ENCODE peak calls at places on chromosomes 1 and 21, in four cellular contexts. T is HepG2, S is mammary epithelial cell, B is osteoblast. Y is an unnamed sample. For H3K4me1 and H3K9me3, the result is how much of the 10 kb centered on the place peaks cover.

GRCh38 chr1:159171254-159171687 is at the start of gene CADM3:
- DNase-seq in S (no peak), T (no peak), B (peak), Y (no peak)

GRCh38 chr1:46181343-46182260 is 5.3 kb upstream of the P3R3URF start:
- DNase-seq in T (no peak), B (peak), S (peak), Y (no peak)

GRCh38 chr21:45453308-45453950 is 48.5 kb downstream of the COL18A1 start:
- DNase-seq in T (no peak), S (no peak), B (peak), Y (no peak)

GRCh38 chr1:147641695-147642592 is 28.4 kb downstream of the ACP6 start:
- DNase-seq in T (peak), S (peak), B (no peak), Y (peak)

GRCh38 chr21:26555554-26555953 is 17.5 kb downstream of the CYYR1 start:
- DNase-seq in B (no peak), T (no peak), S (no peak), Y (no peak)

GRCh38 chr1:208437416-208437815 is 193.2 kb upstream of the PLXNA2 start:
- DNase-seq in B (no peak), S (peak), T (no peak), Y (no peak)

GRCh38 chr1:97499667-97500066 is 421.2 kb downstream of the DPYD start:
- DNase-seq in T (no peak), S (no peak), B (no peak), Y (no peak)

GRCh38 chr1:246428542-246429308 is 78.4 kb downstream of the SMYD3 start:
- DNase-seq in T (no peak), S (peak), B (peak), Y (no peak)

GRCh38 chr1:72724951-72725863 is 442.9 kb upstream of the NEGR1 start:
- DNase-seq in T (no peak), S (no peak), B (peak), Y (no peak)

GRCh38 chr1:50295553-50295952 is 127.7 kb downstream of the DMRTA2 start:
- DNase-seq in S (no peak), T (no peak), B (no peak), Y (no peak)

GRCh38 chr1:16720403-16721223 is 19.7 kb upstream of the RNU1-4 start:
- DNase-seq in B (peak), S (peak), T (no peak), Y (peak)

GRCh38 chr21:43734131-43734634 is 15.3 kb downstream of the PDXK start:
- DNase-seq in T (no peak), S (no peak), B (peak), Y (no peak)

GRCh38 chr1:231200417-231201031 is 38.7 kb downstream of the TRIM67 start:
- DNase-seq in B (peak), S (peak), T (no peak), Y (no peak)

GRCh38 chr1:45490623-45491463 is at the start of gene TESK2:
- DNase-seq in B (peak), T (peak), S (peak), Y (peak)

GRCh38 chr1:161743231-161743630 is 6.4 kb upstream of the DUSP12 start:
- DNase-seq in B (no peak), S (no peak), T (no peak), Y (no peak)

GRCh38 chr1:84835169-84835568 is 57.8 kb downstream of the LPAR3 start:
- DNase-seq in T (no peak), S (peak), B (no peak), Y (no peak)

GRCh38 chr1:201072922-201073321 is 39.3 kb downstream of the CACNA1S start:
- DNase-seq in T (no peak), S (no peak), B (no peak), Y (no peak)

GRCh38 chr1:184020855-184021254 is 16.7 kb downstream of the COLGALT2 start:
- DNase-seq in T (no peak), B (no peak), S (no peak), Y (no peak)

GRCh38 chr21:46633561-46633960 is 1.9 kb upstream of the PRMT2 start:
- DNase-seq in T (no peak), B (no peak), S (no peak), Y (no peak)

GRCh38 chr1:193916452-193916851 is 730.0 kb upstream of the B3GALT2 start:
- DNase-seq in S (no peak), B (no peak), T (no peak), Y (no peak)

GRCh38 chr1:156703741-156704140 is 1.6 kb downstream of the CRABP2 start:
- DNase-seq in T (no peak), B (no peak), S (no peak), Y (no peak)

GRCh38 chr1:21913258-21913657 is 23.9 kb downstream of the HSPG2 start:
- DNase-seq in B (peak), S (no peak), T (no peak), Y (no peak)

GRCh38 chr1:62676606-62677356 is 11.4 kb downstream of the DOCK7 start:
- DNase-seq in T (no peak), B (no peak), S (no peak), Y (no peak)

GRCh38 chr1:230274254-230274653 is 151.9 kb downstream of the PGBD5 start:
- DNase-seq in S (no peak), B (no peak), T (no peak), Y (no peak)

GRCh38 chr1:200139661-200140250 is 112.2 kb downstream of the NR5A2 start:
- DNase-seq in S (peak), B (peak), T (peak), Y (peak)

GRCh38 chr1:59596432-59596831 is 218.3 kb upstream of the HOOK1 start:
- DNase-seq in B (peak), T (no peak), S (peak), Y (no peak)

GRCh38 chr1:172724746-172725613 is 66.1 kb downstream of the FASLG start:
- DNase-seq in S (no peak), T (no peak), B (no peak), Y (no peak)

GRCh38 chr1:78114034-78114956 is 68.5 kb downstream of the GIPC2 start:
- DNase-seq in T (peak), B (peak), S (peak), Y (peak)

GRCh38 chr1:27632387-27633297 is 2.3 kb downstream of the FGR start:
- DNase-seq in S (no peak), B (peak), T (no peak), Y (peak)

GRCh38 chr1:58814251-58815068 is 30.6 kb upstream of the JUN start:
- DNase-seq in T (no peak), S (peak), B (no peak), Y (no peak)

GRCh38 chr1:26019641-26020315 is 1.8 kb upstream of the EXTL1 start:
- DNase-seq in T (no peak), S (peak), B (peak), Y (no peak)

GRCh38 chr21:41124626-41125240 is 43.2 kb upstream of the BACE2 start:
- DNase-seq in B (peak), S (peak), T (no peak), Y (no peak)

GRCh38 chr1:99590578-99591209 is 55.2 kb upstream of the PALMD start:
- DNase-seq in T (no peak), B (peak), S (peak), Y (no peak)

GRCh38 chr1:6984533-6984932 is 199.3 kb downstream of the CAMTA1 start:
- DNase-seq in S (no peak), B (no peak), T (no peak), Y (no peak)

GRCh38 chr1:219710529-219711194 is 97.8 kb upstream of the ZC3H11B start:
- DNase-seq in S (peak), B (peak), T (no peak), Y (no peak)

GRCh38 chr1:105793541-105794146 is 1262.8 kb upstream of the PRMT6 start:
- DNase-seq in T (peak), B (peak), S (peak), Y (peak)

GRCh38 chr1:28921286-28921869 is 7.0 kb downstream of the EPB41 start:
- DNase-seq in T (no peak), B (no peak), S (no peak), Y (no peak)

GRCh38 chr1:29398431-29398830 is 162.1 kb downstream of the PTPRU start:
- DNase-seq in B (no peak), S (peak), T (no peak), Y (no peak)

GRCh38 chr1:57336793-57337192 is 87.1 kb downstream of the DAB1 start:
- DNase-seq in T (no peak), S (no peak), B (no peak), Y (no peak)

GRCh38 chr21:26794597-26795397 is 50.4 kb downstream of the ADAMTS1 start:
- DNase-seq in S (no peak), T (no peak), B (no peak), Y (no peak)

DNA sequence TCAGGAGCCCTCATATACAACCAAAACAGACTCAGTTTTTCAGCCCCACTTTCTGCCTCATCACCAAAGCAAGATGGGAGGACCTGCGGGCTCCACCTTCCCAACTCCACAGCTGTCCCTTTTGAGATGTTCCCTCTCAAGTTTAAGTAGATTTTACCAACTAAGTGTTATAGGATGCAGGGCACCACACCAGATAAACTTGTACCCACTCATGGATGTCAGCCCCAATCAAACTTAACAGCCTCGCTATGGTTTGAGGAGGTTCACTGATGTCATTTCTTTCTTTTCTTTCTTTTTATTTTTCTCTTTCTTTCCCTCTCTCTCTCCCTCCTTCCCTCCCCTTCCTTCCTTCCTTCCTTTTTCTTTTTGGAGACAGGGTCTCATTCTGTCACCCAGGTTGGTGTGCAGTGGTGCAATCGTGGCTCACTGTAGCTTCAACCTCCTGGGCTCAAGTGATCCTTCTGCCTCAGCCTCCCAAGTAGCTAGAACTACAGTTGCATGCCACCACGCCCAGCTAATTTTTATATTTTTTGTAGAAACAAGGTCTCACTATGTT is 13.4 kb downstream of the CD58 start:
- DNase-seq in S (no peak), T (no peak), B (no peak), Y (no peak)
- H3K4me1 ChIP-seq in S (under half), T (under half), B (under half), Y (under half)

GRCh38 chr1:118987431-118988185 is 535 bp downstream of the TBX15 start:
- DNase-seq in S (no peak), T (no peak), B (peak), Y (no peak)
- H3K9me3 ChIP-seq in S (under half), T (under half), B (under half), Y (under half)

GRCh38 chr1:243254927-243255790 is at the start of gene CEP170:
- DNase-seq in T (peak), S (peak), B (peak), Y (peak)

GRCh38 chr1:243253211-243253926 is 1.7 kb downstream of the CEP170 start:
- DNase-seq in B (peak), T (peak), S (peak), Y (peak)

GRCh38 chr1:243254233-243254926 is 701 bp downstream of the CEP170 start:
- DNase-seq in S (peak), B (peak), T (peak), Y (peak)

GRCh38 chr1:243255791-243256512 is at the start of gene SDCCAG8:
- DNase-seq in T (peak), S (peak), B (peak), Y (peak)

GRCh38 chr1:243253927-243254232 is 1.2 kb downstream of the CEP170 start:
- DNase-seq in T (peak), S (peak), B (no peak), Y (peak)
- H2AFZ ChIP-seq in T (no peak), S (peak), B (no peak), Y (no peak)

DNA sequence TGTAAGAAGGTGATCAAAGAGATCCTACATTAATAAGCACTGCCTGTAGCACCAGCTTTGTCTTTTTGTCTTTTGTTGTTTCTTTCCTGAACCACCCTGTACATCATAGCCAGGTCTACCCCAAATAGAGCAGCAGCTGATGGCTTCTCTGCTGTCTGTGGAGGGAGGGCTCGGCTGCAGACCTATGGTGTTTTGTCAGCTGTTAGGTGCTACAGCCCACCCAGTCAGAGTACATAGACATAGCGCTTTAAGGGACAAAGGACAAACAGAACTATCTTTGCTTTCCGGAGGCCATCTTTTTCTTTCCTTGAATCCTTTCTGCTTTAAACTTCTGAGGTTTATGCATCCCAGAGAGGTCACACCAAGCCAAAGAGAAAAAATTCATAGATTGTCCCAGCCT is 258.1 kb downstream of the ZNF648 start:
- DNase-seq in B (no peak), S (no peak), T (no peak), Y (no peak)
- H3K4me1 ChIP-seq in B (under half), S (under half), T (under half), Y (under half)

GRCh38 chr1:152444045-152444444 is 30.0 kb upstream of the CRNN start:
- DNase-seq in S (no peak), T (no peak), B (no peak), Y (no peak)
- H3K9me3 ChIP-seq in S (under half), T (under half), B (under half), Y (under half)

GRCh38 chr21:36028127-36029069 is 31.9 kb downstream of the SETD4 start:
- DNase-seq in B (peak), T (peak), S (peak), Y (peak)
- H2AFZ ChIP-seq in B (peak), T (no peak), S (peak), Y (no peak)

Y was measured in Karpas-422.